ENCODE peak calls at places on chromosome 5, in six cellular contexts. Q, Y, U, F, R and W are unnamed samples.

GRCh38 chr5:127997131-127997775 is 86.3 kb upstream of the SLC12A2 start:
- DNase-seq in U (no peak), F (no peak), Q (no peak), R (no peak), Y (no peak), W (no peak)

GRCh38 chr5:147177125-147177840 is 57.5 kb upstream of the STK32A start:
- DNase-seq in F (no peak), U (no peak), Q (no peak), Y (no peak), R (no peak), W (no peak)

GRCh38 chr5:37571974-37572373 is 192.9 kb downstream of the WDR70 start:
- DNase-seq in R (no peak), F (no peak), Q (no peak), U (no peak), Y (no peak), W (no peak)

GRCh38 chr5:116825486-116825885 is 250.9 kb upstream of the SEMA6A start:
- DNase-seq in U (no peak), R (no peak), F (no peak), Y (no peak), Q (no peak), W (no peak)

GRCh38 chr5:9621379-9621903 is 8.7 kb downstream of the TAS2R1 start:
- DNase-seq in F (peak; percentile 77), Q (no peak), Y (no peak), U (peak; percentile 15), R (no peak), W (no peak)

GRCh38 chr5:164002653-164003052 is 497.2 kb downstream of the MAT2B start:
- DNase-seq in U (no peak), F (no peak), Y (no peak), Q (no peak), R (no peak), W (no peak)

GRCh38 chr5:93355691-93356090 is 225.3 kb downstream of the NR2F1-AS1 start:
- DNase-seq in R (no peak), U (no peak), F (no peak), Y (no peak), Q (no peak), W (no peak)

GRCh38 chr5:65555266-65555665 is 7.7 kb downstream of the CENPK start:
- DNase-seq in F (no peak), U (peak; percentile 10), Y (no peak), Q (no peak), R (no peak), W (no peak)